ENCODE peak calls at places on chromosomes 11 and 22, in five cellular contexts. One of them, this sample, is unnamed.

GRCh38 chr11:71322861-71323582 is 70.6 kb upstream of the SHANK2 start:
- DNase-seq in endothelial cell of umbilical vein: no peak
- DNase-seq in K562: no peak
- DNase-seq in IMR-90: no peak
- DNase-seq in PC-3: no peak
- DNase-seq in this sample: no peak

GRCh38 chr11:75103380-75104026 is 6.8 kb upstream of the OR2AT4 start:
- DNase-seq in endothelial cell of umbilical vein: no peak
- DNase-seq in K562: peak
- DNase-seq in IMR-90: peak
- DNase-seq in PC-3: peak
- DNase-seq in this sample: no peak

GRCh38 chr22:37762389-37762836 is 45.3 kb upstream of the GCAT start:
- DNase-seq in endothelial cell of umbilical vein: no peak
- DNase-seq in K562: peak
- DNase-seq in IMR-90: no peak
- DNase-seq in PC-3: no peak
- DNase-seq in this sample: no peak

GRCh38 chr11:57205046-57205671 is 23.4 kb downstream of the LRRC55 start:
- DNase-seq in endothelial cell of umbilical vein: no peak
- DNase-seq in K562: no peak
- DNase-seq in IMR-90: peak
- DNase-seq in PC-3: peak
- DNase-seq in this sample: no peak

GRCh38 chr22:45511847-45512261 is 9.2 kb downstream of the FBLN1 start:
- DNase-seq in endothelial cell of umbilical vein: no peak
- DNase-seq in K562: no peak
- DNase-seq in IMR-90: peak
- DNase-seq in PC-3: no peak
- DNase-seq in this sample: no peak

GRCh38 chr11:9703280-9703679 is 39.4 kb downstream of the SWAP70 start:
- DNase-seq in endothelial cell of umbilical vein: peak
- DNase-seq in K562: no peak
- DNase-seq in IMR-90: no peak
- DNase-seq in PC-3: no peak
- DNase-seq in this sample: no peak

GRCh38 chr22:27973851-27974250 is 54.8 kb upstream of the PITPNB start:
- DNase-seq in endothelial cell of umbilical vein: no peak
- DNase-seq in K562: no peak
- DNase-seq in IMR-90: no peak
- DNase-seq in PC-3: no peak
- DNase-seq in this sample: no peak

GRCh38 chr11:9506489-9507343 is 45.9 kb downstream of the ZNF143 start:
- DNase-seq in endothelial cell of umbilical vein: peak
- DNase-seq in K562: peak
- DNase-seq in IMR-90: peak
- DNase-seq in PC-3: peak
- DNase-seq in this sample: peak

GRCh38 chr11:133726576-133726975 is 118.7 kb downstream of the SPATA19 start:
- DNase-seq in endothelial cell of umbilical vein: no peak
- DNase-seq in K562: no peak
- DNase-seq in IMR-90: no peak
- DNase-seq in PC-3: no peak
- DNase-seq in this sample: no peak

GRCh38 chr22:33747029-33747428 is 173.2 kb downstream of the LARGE1 start:
- DNase-seq in endothelial cell of umbilical vein: no peak
- DNase-seq in K562: no peak
- DNase-seq in IMR-90: no peak
- DNase-seq in PC-3: no peak
- DNase-seq in this sample: no peak

GRCh38 chr11:8004008-8004407 is 16.9 kb downstream of the EIF3F start:
- DNase-seq in endothelial cell of umbilical vein: no peak
- DNase-seq in K562: no peak
- DNase-seq in IMR-90: no peak
- DNase-seq in PC-3: no peak
- DNase-seq in this sample: no peak

GRCh38 chr11:76241243-76242000 is 35.1 kb upstream of the WNT11 start:
- DNase-seq in endothelial cell of umbilical vein: no peak
- DNase-seq in K562: no peak
- DNase-seq in IMR-90: no peak
- DNase-seq in PC-3: no peak
- DNase-seq in this sample: no peak

GRCh38 chr11:124760205-124760652 is 1.9 kb downstream of the ESAM start:
- DNase-seq in endothelial cell of umbilical vein: peak
- DNase-seq in K562: no peak
- DNase-seq in IMR-90: no peak
- DNase-seq in PC-3: no peak
- DNase-seq in this sample: no peak

GRCh38 chr11:33722579-33723234 is 13.5 kb downstream of the CD59 start:
- DNase-seq in endothelial cell of umbilical vein: peak
- DNase-seq in K562: peak
- DNase-seq in IMR-90: peak
- DNase-seq in PC-3: peak
- DNase-seq in this sample: no peak

GRCh38 chr11:69654660-69655478 is 13.9 kb downstream of the CCND1 start:
- DNase-seq in endothelial cell of umbilical vein: no peak
- DNase-seq in K562: no peak
- DNase-seq in IMR-90: peak
- DNase-seq in PC-3: peak
- DNase-seq in this sample: no peak

GRCh38 chr11:20355221-20356219 is 8.0 kb upstream of the HTATIP2 start:
- DNase-seq in endothelial cell of umbilical vein: peak
- DNase-seq in K562: peak
- DNase-seq in IMR-90: peak
- DNase-seq in PC-3: peak
- DNase-seq in this sample: peak

GRCh38 chr11:95138448-95138847 is 48.8 kb downstream of the ENDOD1 start:
- DNase-seq in endothelial cell of umbilical vein: peak
- DNase-seq in K562: no peak
- DNase-seq in IMR-90: no peak
- DNase-seq in PC-3: peak
- DNase-seq in this sample: no peak

GRCh38 chr11:10348650-10349280 is 43.9 kb downstream of the ADM start:
- DNase-seq in endothelial cell of umbilical vein: no peak
- DNase-seq in K562: no peak
- DNase-seq in IMR-90: peak
- DNase-seq in PC-3: peak
- DNase-seq in this sample: no peak

GRCh38 chr11:36586543-36586942 is 7.8 kb upstream of the IFTAP start:
- DNase-seq in endothelial cell of umbilical vein: no peak
- DNase-seq in K562: no peak
- DNase-seq in IMR-90: no peak
- DNase-seq in PC-3: no peak
- DNase-seq in this sample: no peak

GRCh38 chr11:111483431-111483830 is 28.8 kb downstream of the BTG4 start:
- DNase-seq in endothelial cell of umbilical vein: no peak
- DNase-seq in K562: no peak
- DNase-seq in IMR-90: no peak
- DNase-seq in PC-3: no peak
- DNase-seq in this sample: no peak

GRCh38 chr11:125128450-125128849 is 17.0 kb upstream of the TMEM218 start:
- DNase-seq in endothelial cell of umbilical vein: no peak
- DNase-seq in K562: no peak
- DNase-seq in IMR-90: peak
- DNase-seq in PC-3: peak
- DNase-seq in this sample: no peak

GRCh38 chr11:130220311-130221030 is 60.9 kb downstream of the ST14 start:
- DNase-seq in endothelial cell of umbilical vein: no peak
- DNase-seq in K562: no peak
- DNase-seq in IMR-90: no peak
- DNase-seq in PC-3: no peak
- DNase-seq in this sample: no peak

GRCh38 chr11:88250566-88251080 is 75.4 kb upstream of the RAB38 start:
- DNase-seq in endothelial cell of umbilical vein: no peak
- DNase-seq in K562: no peak
- DNase-seq in IMR-90: no peak
- DNase-seq in PC-3: no peak
- DNase-seq in this sample: no peak

GRCh38 chr11:27293500-27294417 is 69.3 kb downstream of the CCDC34 start:
- DNase-seq in endothelial cell of umbilical vein: no peak
- DNase-seq in K562: no peak
- DNase-seq in IMR-90: peak
- DNase-seq in PC-3: peak
- DNase-seq in this sample: no peak

GRCh38 chr11:129861702-129862107 is 33.7 kb downstream of the NFRKB start:
- DNase-seq in endothelial cell of umbilical vein: peak
- DNase-seq in K562: no peak
- DNase-seq in IMR-90: peak
- DNase-seq in PC-3: peak
- DNase-seq in this sample: no peak

GRCh38 chr22:30188911-30189310 is 57.6 kb downstream of the LIF start:
- DNase-seq in endothelial cell of umbilical vein: no peak
- DNase-seq in K562: no peak
- DNase-seq in IMR-90: peak
- DNase-seq in PC-3: no peak
- DNase-seq in this sample: no peak

GRCh38 chr11:129814244-129814992 is 1.2 kb upstream of the TMEM45B start:
- DNase-seq in endothelial cell of umbilical vein: no peak
- DNase-seq in K562: peak
- DNase-seq in IMR-90: no peak
- DNase-seq in PC-3: no peak
- DNase-seq in this sample: peak

GRCh38 chr11:128906185-128907065 is 15.3 kb downstream of the KCNJ5 start:
- DNase-seq in endothelial cell of umbilical vein: no peak
- DNase-seq in K562: no peak
- DNase-seq in IMR-90: no peak
- DNase-seq in PC-3: no peak
- DNase-seq in this sample: no peak

DNA sequence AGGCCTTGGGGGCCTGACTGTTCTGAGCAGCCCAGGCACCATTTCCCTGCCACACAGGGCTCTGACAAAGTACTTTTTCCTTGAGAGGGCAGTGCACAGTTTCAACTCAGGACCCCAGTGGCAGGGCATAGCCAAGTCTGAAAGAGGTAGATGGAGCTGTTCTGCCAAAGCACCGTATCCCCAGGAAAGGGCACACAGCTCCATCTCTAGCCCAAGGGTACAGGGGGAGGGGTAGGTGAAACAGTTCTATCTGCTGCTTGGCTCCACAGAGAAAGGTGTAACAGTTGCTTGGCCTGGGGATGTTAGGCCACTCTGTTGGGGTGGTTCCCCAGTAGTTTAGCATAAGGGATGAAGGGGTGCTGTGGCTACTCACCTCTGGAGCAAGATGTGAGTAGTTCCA is 47.8 kb downstream of the GDPD4 start:
- DNase-seq in endothelial cell of umbilical vein: no peak
- DNase-seq in K562: no peak
- DNase-seq in IMR-90: no peak
- DNase-seq in PC-3: no peak
- DNase-seq in this sample: no peak
- H2AFZ ChIP-seq in endothelial cell of umbilical vein: no peak
- H2AFZ ChIP-seq in K562: no peak
- H2AFZ ChIP-seq in IMR-90: peak
- H2AFZ ChIP-seq in PC-3: no peak
- H2AFZ ChIP-seq in this sample: no peak

DNA sequence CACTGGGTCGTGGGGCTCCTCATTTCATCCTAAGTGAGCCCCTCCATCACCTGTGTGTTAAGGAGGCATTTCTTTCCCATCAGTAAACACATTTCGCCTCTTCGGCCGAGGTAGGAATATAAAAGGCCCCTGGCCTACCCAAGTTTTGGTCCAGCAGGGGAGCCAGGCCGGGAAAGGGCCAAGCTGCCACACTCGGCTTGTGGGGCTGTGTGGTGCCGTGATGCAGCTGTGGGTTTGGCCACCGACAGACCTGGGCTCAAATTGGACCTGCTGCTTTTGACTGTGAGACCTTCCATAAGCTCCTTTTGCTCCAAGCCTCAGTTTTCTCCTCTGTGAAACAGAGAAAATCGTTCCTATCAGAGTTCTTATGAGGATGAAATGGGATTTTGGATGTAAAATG is 771 bp downstream of the NDUFV1 start:
- DNase-seq in endothelial cell of umbilical vein: no peak
- DNase-seq in K562: no peak
- DNase-seq in IMR-90: no peak
- DNase-seq in PC-3: no peak
- DNase-seq in this sample: no peak
- H2AFZ ChIP-seq in endothelial cell of umbilical vein: peak
- H2AFZ ChIP-seq in K562: no peak
- H2AFZ ChIP-seq in IMR-90: peak
- H2AFZ ChIP-seq in PC-3: peak
- H2AFZ ChIP-seq in this sample: peak

GRCh38 chr11:64778473-64779298 is at the start of gene SF1:
- DNase-seq in endothelial cell of umbilical vein: peak
- DNase-seq in K562: peak
- DNase-seq in IMR-90: peak
- DNase-seq in PC-3: peak
- DNase-seq in this sample: peak
- H2AFZ ChIP-seq in endothelial cell of umbilical vein: peak
- H2AFZ ChIP-seq in K562: peak
- H2AFZ ChIP-seq in IMR-90: peak
- H2AFZ ChIP-seq in PC-3: peak
- H2AFZ ChIP-seq in this sample: peak

DNA sequence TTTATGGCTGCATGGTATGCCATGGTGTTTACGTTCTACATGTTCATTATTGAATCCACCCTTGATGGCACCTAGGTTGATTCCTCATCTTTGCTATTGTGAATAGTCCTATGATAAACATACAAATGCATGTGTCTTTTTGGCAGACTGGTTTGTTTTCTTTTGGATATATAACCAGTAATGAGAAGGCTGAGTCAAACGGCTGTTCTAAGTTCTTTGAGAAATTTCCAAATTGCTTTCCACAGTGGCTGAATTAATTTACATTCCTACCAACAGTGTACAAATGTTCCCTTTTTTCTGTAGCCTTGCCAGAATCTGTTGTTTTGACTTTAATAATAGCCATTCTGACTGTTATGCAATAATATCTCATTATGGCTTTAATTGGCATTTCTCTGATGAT is 184.9 kb downstream of the CASP12 start:
- DNase-seq in endothelial cell of umbilical vein: no peak
- DNase-seq in K562: no peak
- DNase-seq in IMR-90: peak
- DNase-seq in PC-3: no peak
- DNase-seq in this sample: no peak
- H2AFZ ChIP-seq in endothelial cell of umbilical vein: no peak
- H2AFZ ChIP-seq in K562: no peak
- H2AFZ ChIP-seq in IMR-90: no peak
- H2AFZ ChIP-seq in PC-3: no peak
- H2AFZ ChIP-seq in this sample: no peak

DNA sequence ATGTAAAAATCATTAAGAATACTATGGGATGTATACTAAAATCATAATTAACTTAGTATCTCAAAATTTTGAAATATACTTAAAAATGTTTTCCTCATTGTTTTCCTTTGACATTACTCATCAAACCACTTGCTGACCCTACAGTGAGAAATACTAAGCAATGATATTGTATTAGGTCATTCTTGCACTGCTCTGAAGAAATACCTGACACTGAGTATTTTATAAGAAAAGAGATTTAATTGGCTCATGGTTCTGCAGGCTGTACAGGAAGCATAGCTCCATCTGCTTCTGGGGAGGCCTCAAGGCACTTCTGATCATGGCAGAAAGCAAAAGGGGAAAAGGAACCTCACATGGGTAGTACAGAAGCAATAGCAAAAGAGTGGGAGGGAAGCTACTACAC is 950.9 kb upstream of the CHORDC1 start:
- DNase-seq in endothelial cell of umbilical vein: no peak
- DNase-seq in K562: no peak
- DNase-seq in IMR-90: peak
- DNase-seq in PC-3: peak
- DNase-seq in this sample: no peak
- H2AFZ ChIP-seq in endothelial cell of umbilical vein: no peak
- H2AFZ ChIP-seq in K562: no peak
- H2AFZ ChIP-seq in IMR-90: no peak
- H2AFZ ChIP-seq in PC-3: no peak
- H2AFZ ChIP-seq in this sample: no peak

GRCh38 chr11:827146-827860 is 416 bp upstream of the CRACR2B start:
- DNase-seq in endothelial cell of umbilical vein: no peak
- DNase-seq in K562: peak
- DNase-seq in IMR-90: no peak
- DNase-seq in PC-3: no peak
- DNase-seq in this sample: no peak
- H2AFZ ChIP-seq in endothelial cell of umbilical vein: peak
- H2AFZ ChIP-seq in K562: peak
- H2AFZ ChIP-seq in IMR-90: peak
- H2AFZ ChIP-seq in PC-3: peak
- H2AFZ ChIP-seq in this sample: no peak

This sample was measured in DND-41.